ENCODE peak calls at places on chromosomes 4 and X, in seven cellular contexts. X is GM23248, Z is psoas muscle, D is body of pancreas, F is ovary, P is tibial artery, E is adipocyte. L is an unnamed sample.

GRCh38 chrX:133215747-133216146 is 2.4 kb downstream of the TFDP3 start:
- DNase-seq in X (peak; percentile 31), Z (no peak), D (peak; percentile 17), F (no peak), P (no peak), E (peak; percentile 53), L (peak; percentile 27)

GRCh38 chrX:2820131-2820771 is 8.5 kb upstream of the GYG2 start:
- DNase-seq in X (no peak), Z (no peak), D (no peak), F (no peak), P (no peak), E (no peak), L (no peak)

GRCh38 chr4:113840850-113841249 is 79.3 kb upstream of the CAMK2D start:
- DNase-seq in X (no peak), Z (no peak), D (no peak), F (no peak), P (no peak), E (no peak), L (no peak)

GRCh38 chr4:25813705-25814104 is 49.1 kb downstream of the SEL1L3 start:
- DNase-seq in X (peak; percentile 86), Z (no peak), D (peak; percentile 28), F (no peak), P (no peak), E (peak; percentile 61), L (no peak)

GRCh38 chrX:24153175-24153795 is 3.8 kb downstream of the ZFX start:
- DNase-seq in X (peak; percentile 55), Z (no peak), D (no peak), F (no peak), P (no peak), E (peak; percentile 52), L (peak; percentile 54)

GRCh38 chrX:11629593-11630211 is 36.0 kb downstream of the ARHGAP6 start:
- DNase-seq in X (peak; percentile 83), Z (peak; percentile 22), D (no peak), F (peak; percentile 27), P (peak; percentile 64), E (peak; percentile 49), L (no peak)

GRCh38 chr4:84497220-84497834 is 1.8 kb downstream of the NKX6-1 start:
- DNase-seq in X (peak; percentile 40), Z (no peak), D (peak; percentile 30), F (no peak), P (no peak), E (peak; percentile 52), L (no peak)

GRCh38 chr4:81465668-81466357 is 5.9 kb downstream of the RASGEF1B start:
- DNase-seq in X (no peak), Z (no peak), D (no peak), F (no peak), P (no peak), E (no peak), L (no peak)

GRCh38 chrX:3576886-3577516 is 136.4 kb downstream of the PRKX start:
- DNase-seq in X (peak; percentile 47), Z (no peak), D (no peak), F (no peak), P (no peak), E (peak; percentile 80), L (no peak)

GRCh38 chr4:185261971-185262370 is 52.6 kb downstream of the SNX25 start:
- DNase-seq in X (no peak), Z (no peak), D (no peak), F (no peak), P (no peak), E (no peak), L (no peak)
- H3K4me1 ChIP-seq in X (peaks cover 28% of the 10 kb centered on the region), Z (peaks cover 13% of the 10 kb centered on the region), D (peaks cover 4% of the 10 kb centered on the region), F (peaks cover 2% of the 10 kb centered on the region), P (peaks cover 7% of the 10 kb centered on the region), E (peaks cover 7% of the 10 kb centered on the region), L (no peaks in the 10 kb centered on the region)

GRCh38 chrX:21741378-21741777 is 16.5 kb downstream of the SMPX start:
- DNase-seq in X (no peak), Z (no peak), D (no peak), F (no peak), P (no peak), E (no peak), L (no peak)

GRCh38 chrX:21744060-21744459 is 13.9 kb downstream of the SMPX start:
- DNase-seq in X (no peak), Z (no peak), D (no peak), F (no peak), P (no peak), E (no peak), L (no peak)

GRCh38 chrX:21744721-21745120 is 13.2 kb downstream of the SMPX start:
- DNase-seq in X (no peak), Z (no peak), D (no peak), F (no peak), P (no peak), E (no peak), L (no peak)

GRCh38 chrX:21740329-21741274 is 17.3 kb downstream of the SMPX start:
- DNase-seq in X (no peak), Z (peak; percentile 34), D (peak; percentile 41), F (peak; percentile 15), P (peak; percentile 71), E (no peak), L (no peak)

GRCh38 chrX:21741869-21742701 is 15.8 kb downstream of the SMPX start:
- DNase-seq in X (no peak), Z (no peak), D (no peak), F (no peak), P (no peak), E (no peak), L (no peak)
- H3K4me1 ChIP-seq in X (no peaks in the 10 kb centered on the region), Z (peaks cover 29% of the 10 kb centered on the region), D (peaks cover 12% of the 10 kb centered on the region), F (no peaks in the 10 kb centered on the region), P (no peaks in the 10 kb centered on the region), E (peaks cover 12% of the 10 kb centered on the region), L (no peaks in the 10 kb centered on the region)

GRCh38 chrX:42807393-42807792 is 29.4 kb upstream of the PPP1R2C start:
- DNase-seq in X (no peak), Z (no peak), D (no peak), F (no peak), P (no peak), E (no peak), L (no peak)
- H3K4me1 ChIP-seq in X (peaks cover 4% of the 10 kb centered on the region), Z (no peaks in the 10 kb centered on the region), D (no peaks in the 10 kb centered on the region), F (no peaks in the 10 kb centered on the region), P (peaks cover 7% of the 10 kb centered on the region), E (no peaks in the 10 kb centered on the region), L (no peaks in the 10 kb centered on the region)

GRCh38 chrX:48937065-48937907 is 18.5 kb upstream of the PIM2 start:
- DNase-seq in X (peak; percentile 18), Z (peak; percentile 24), D (no peak), F (no peak), P (no peak), E (no peak), L (no peak)
- H3K4me1 ChIP-seq in X (no peaks in the 10 kb centered on the region), Z (peaks cover 6% of the 10 kb centered on the region), D (peaks cover 16% of the 10 kb centered on the region), F (peaks cover 2% of the 10 kb centered on the region), P (peaks cover 10% of the 10 kb centered on the region), E (no peaks in the 10 kb centered on the region), L (no peaks in the 10 kb centered on the region)

GRCh38 chr4:15144249-15144966 is 142.1 kb downstream of the CPEB2 start:
- DNase-seq in X (no peak), Z (no peak), D (no peak), F (no peak), P (no peak), E (peak; percentile 29), L (no peak)

GRCh38 chr4:15144967-15145295 is 142.7 kb downstream of the CPEB2 start:
- DNase-seq in X (no peak), Z (no peak), D (no peak), F (no peak), P (no peak), E (no peak), L (no peak)

GRCh38 chr4:15143551-15143950 is 141.3 kb downstream of the CPEB2 start:
- DNase-seq in X (no peak), Z (no peak), D (no peak), F (no peak), P (no peak), E (no peak), L (no peak)

GRCh38 chr4:15147709-15148651 is 145.7 kb downstream of the CPEB2 start:
- DNase-seq in X (peak; percentile 34), Z (no peak), D (no peak), F (no peak), P (no peak), E (no peak), L (no peak)

DNA sequence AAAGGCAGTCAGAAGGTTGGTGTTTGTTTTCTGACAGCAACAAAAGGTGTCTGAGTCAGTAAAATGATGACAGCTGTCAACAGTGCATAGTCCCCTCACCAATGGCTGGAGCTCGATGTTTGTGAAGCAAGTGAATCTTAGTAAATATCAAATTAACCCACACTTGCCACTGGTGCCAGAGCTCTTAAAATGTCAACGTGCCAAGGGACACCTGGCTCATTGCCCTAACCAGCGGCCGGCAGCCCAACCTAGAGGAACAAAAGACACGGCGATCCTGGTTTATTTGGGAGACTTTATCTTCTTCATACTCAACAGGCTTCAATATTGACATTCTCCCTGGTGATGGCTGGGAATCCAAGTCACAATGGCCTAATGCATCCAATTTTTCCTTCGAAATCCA is 143.4 kb downstream of the CPEB2 start:
- DNase-seq in X (no peak), Z (no peak), D (no peak), F (no peak), P (no peak), E (no peak), L (no peak)
- H3K4me1 ChIP-seq in X (peaks cover 18% of the 10 kb centered on the region), Z (peaks cover 13% of the 10 kb centered on the region), D (peaks cover 12% of the 10 kb centered on the region), F (peaks cover 20% of the 10 kb centered on the region), P (peaks cover 25% of the 10 kb centered on the region), E (peaks cover 18% of the 10 kb centered on the region), L (peaks cover 22% of the 10 kb centered on the region)

GRCh38 chr4:168859100-168859499 is 151.0 kb downstream of the CBR4 start:
- DNase-seq in X (no peak), Z (no peak), D (no peak), F (no peak), P (no peak), E (no peak), L (no peak)

GRCh38 chr4:168856312-168856711 is 153.7 kb downstream of the CBR4 start:
- DNase-seq in X (peak; percentile 77), Z (no peak), D (no peak), F (no peak), P (no peak), E (peak; percentile 62), L (no peak)

GRCh38 chr4:168857009-168857408 is 153.0 kb downstream of the CBR4 start:
- DNase-seq in X (no peak), Z (no peak), D (no peak), F (no peak), P (no peak), E (no peak), L (no peak)

GRCh38 chr4:168859888-168860694 is 150.0 kb downstream of the CBR4 start:
- DNase-seq in X (no peak), Z (no peak), D (no peak), F (no peak), P (no peak), E (no peak), L (no peak)

DNA sequence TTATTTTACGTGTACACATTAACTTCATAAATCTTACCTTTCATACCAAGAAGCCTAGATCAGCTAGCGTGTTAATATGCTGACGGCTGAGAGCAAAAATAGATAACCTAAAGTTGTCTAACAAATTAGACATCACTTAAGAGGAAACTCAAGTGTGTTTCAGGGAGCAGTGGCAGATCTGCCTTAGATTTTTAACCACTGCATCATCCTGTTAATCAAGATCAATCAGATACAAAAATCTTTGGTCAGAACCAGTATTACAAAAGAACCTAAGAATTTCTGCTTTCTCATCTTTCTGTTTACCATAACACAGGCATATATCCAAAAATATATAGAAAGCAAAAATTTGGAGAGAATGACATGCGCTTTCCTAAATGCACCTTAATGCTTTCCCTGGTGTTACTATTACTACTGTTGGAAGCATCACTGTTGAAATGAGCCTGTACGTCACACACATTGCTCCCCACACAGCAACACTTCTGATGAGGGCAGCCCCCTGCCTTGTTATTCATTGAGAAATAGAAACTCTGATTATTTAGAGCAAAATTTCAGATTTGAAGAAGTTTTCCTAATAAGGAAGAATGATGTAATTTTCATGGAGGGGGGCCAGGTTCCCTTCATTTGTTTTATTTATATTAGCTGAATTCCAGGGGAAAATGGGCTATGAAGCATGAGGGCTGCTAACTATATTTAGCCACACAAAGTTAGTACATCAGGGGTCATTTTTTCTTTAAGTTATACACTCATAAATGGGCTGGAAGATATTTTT is 152.3 kb downstream of the CBR4 start:
- DNase-seq in X (no peak), Z (no peak), D (no peak), F (peak; percentile 60), P (no peak), E (peak; percentile 80), L (no peak)
- H3K4me1 ChIP-seq in X (peaks cover 29% of the 10 kb centered on the region), Z (peaks cover 39% of the 10 kb centered on the region), D (no peaks in the 10 kb centered on the region), F (peaks cover 35% of the 10 kb centered on the region), P (peaks cover 100% of the 10 kb centered on the region), E (peaks cover 55% of the 10 kb centered on the region), L (no peaks in the 10 kb centered on the region)

L was measured in PC-9.